ENCODE peak calls at places on chromosomes 3 and 15, in nine cellular contexts. K is Caco-2; D is stimulated activated CD4-positive, alpha-beta T cell treated with anti-CD3 and anti-CD28 coated beads, Interleukin-1b, Interleukin-23, amount 100 ng/mL, for 48 hours; O is spleen; M is activated CD4-positive, alpha-beta T cell treated with anti-CD3 and anti-CD28 coated beads for 1 hour; V is EH; N is activated gamma-delta T cell treated with Interleukin-2 at 50 U/mL for 16 hours; J is Calu3; U is HS-27A. T is an unnamed sample.

GRCh38 chr15:73746288-73746687 is 6.9 kb downstream of the INSYN1 start:
- DNase-seq in O (no peak), M (no peak), J (no peak), K (no peak), V (no peak), U (no peak), N (no peak), D (no peak), T (no peak)

GRCh38 chr3:135237371-135237770 is 442.3 kb downstream of the EPHB1 start:
- DNase-seq in J (no peak), D (no peak), M (no peak), O (no peak), K (no peak), U (no peak), N (no peak), V (no peak), T (peak; percentile 38)

GRCh38 chr15:59174846-59175831 is 31.5 kb upstream of the LDHAL6B start:
- DNase-seq in D (peak; percentile 40), U (peak; percentile 61), J (peak; percentile 57), N (no peak), K (peak; percentile 47), V (peak; percentile 68), M (no peak), O (no peak), T (peak; percentile 76)

GRCh38 chr15:67880651-67881182 is 40.9 kb upstream of the RNU6-1 start:
- DNase-seq in J (no peak), K (no peak), N (no peak), V (no peak), U (no peak), M (no peak), D (no peak), O (no peak), T (no peak)

GRCh38 chr3:59482001-59482400 is 432.2 kb upstream of the CFAP20DC start:
- DNase-seq in O (no peak), D (no peak), K (no peak), N (no peak), M (no peak), U (no peak), J (peak; percentile 1), V (no peak), T (no peak)

GRCh38 chr3:182303169-182303568 is 490.1 kb upstream of the ATP11B start:
- DNase-seq in J (peak; percentile 70), N (no peak), V (no peak), D (no peak), O (no peak), M (no peak), K (no peak), U (no peak), T (no peak)

GRCh38 chr15:66212471-66212870 is 41.1 kb downstream of the MEGF11 start:
- DNase-seq in D (no peak), N (no peak), M (no peak), V (no peak), U (no peak), J (no peak), K (no peak), O (peak; percentile 41), T (no peak)

GRCh38 chr3:195908439-195909293 is at the start of gene TNK2:
- DNase-seq in K (no peak), U (no peak), M (peak; percentile 35), D (peak; percentile 41), N (peak; percentile 41), V (peak; percentile 22), O (peak; percentile 92), J (peak; percentile 44), T (peak; percentile 52)

GRCh38 chr3:131386429-131386926 is 4.9 kb downstream of the NUDT16 start:
- DNase-seq in M (no peak), K (no peak), O (peak; percentile 88), D (no peak), J (no peak), N (no peak), U (no peak), V (peak; percentile 43), T (no peak)

GRCh38 chr3:116388867-116389385 is 56.4 kb downstream of the LSAMP start:
- DNase-seq in O (no peak), J (no peak), K (no peak), M (no peak), V (no peak), D (no peak), U (no peak), N (no peak), T (no peak)

GRCh38 chr15:92197761-92198160 is 195.9 kb upstream of the ST8SIA2 start:
- DNase-seq in U (no peak), J (no peak), O (no peak), K (no peak), D (no peak), M (no peak), V (no peak), N (no peak), T (peak; percentile 64)

GRCh38 chr3:177523991-177524438 is 326.7 kb upstream of the TBL1XR1 start:
- DNase-seq in N (no peak), O (no peak), J (peak; percentile 60), K (no peak), V (peak; percentile 26), M (no peak), D (no peak), U (no peak), T (no peak)

GRCh38 chr15:45829336-45830153 is 194.7 kb downstream of the SQOR start:
- DNase-seq in K (no peak), M (no peak), O (no peak), N (no peak), D (no peak), U (no peak), J (no peak), V (no peak), T (no peak)

GRCh38 chr15:65028921-65029735 is at the start of gene MTFMT:
- DNase-seq in N (peak; percentile 95), O (peak; percentile 98), M (peak; percentile 88), D (peak; percentile 90), K (peak; percentile 85), J (peak; percentile 96), U (no peak), V (peak; percentile 82), T (peak; percentile 93)

GRCh38 chr15:49103676-49104075 is 51.7 kb downstream of the COPS2 start:
- DNase-seq in U (no peak), N (no peak), O (no peak), M (no peak), D (no peak), J (no peak), K (no peak), V (no peak), T (no peak)

GRCh38 chr3:81743096-81744025 is 18.1 kb downstream of the GBE1 start:
- DNase-seq in U (peak; percentile 97), M (no peak), J (no peak), V (peak; percentile 97), D (no peak), O (no peak), K (no peak), N (no peak), T (no peak)

GRCh38 chr3:44880284-44880683 is 5.9 kb downstream of the TGM4 start:
- DNase-seq in D (no peak), N (no peak), U (no peak), O (no peak), M (no peak), K (no peak), J (peak; percentile 8), V (peak; percentile 7), T (no peak)

GRCh38 chr3:61311044-61311443 is 59.8 kb upstream of the FHIT start:
- DNase-seq in D (no peak), N (no peak), M (no peak), K (no peak), J (no peak), V (no peak), O (no peak), U (no peak), T (no peak)

GRCh38 chr15:71997691-71998090 is 120.3 kb downstream of the MYO9A start:
- DNase-seq in U (no peak), J (no peak), V (peak; percentile 8), N (no peak), M (no peak), K (no peak), O (no peak), D (no peak), T (no peak)

GRCh38 chr15:31471731-31472430 is 145.2 kb downstream of the KLF13 start:
- DNase-seq in O (no peak), M (no peak), U (peak; percentile 89), N (no peak), K (no peak), V (peak; percentile 95), J (no peak), D (no peak), T (no peak)

GRCh38 chr3:151871639-151872468 is 1.6 kb upstream of the SUCNR1 start:
- DNase-seq in U (no peak), O (no peak), K (no peak), N (no peak), M (no peak), D (no peak), J (no peak), V (no peak), T (no peak)

GRCh38 chr15:69400850-69401249 is 13.3 kb upstream of the KIF23 start:
- DNase-seq in V (no peak), U (no peak), K (no peak), N (no peak), D (peak; percentile 67), O (no peak), J (no peak), M (no peak), T (no peak)

GRCh38 chr15:38536201-38536676 is 28.4 kb downstream of the RASGRP1 start:
- DNase-seq in N (no peak), K (no peak), V (peak; percentile 100), J (no peak), M (no peak), O (no peak), U (peak; percentile 92), D (no peak), T (no peak)